ENCODE peak calls at places on chromosomes 5 and 9, in ten cellular contexts. S is lower lobe of right lung, Q is heart left ventricle, C is heart right ventricle, J is gastrocnemius medialis, N is ovary, Y is lower leg skin, G is BE2C, B is MM.1S, R is uterus. U is an unnamed sample.

GRCh38 chr5:42886612-42887011 is 74.9 kb upstream of the SELENOP start:
- DNase-seq in J (no peak), B (peak), C (no peak), S (no peak), Q (no peak), G (no peak), N (no peak), Y (no peak), R (no peak), U (no peak)

GRCh38 chr5:37723147-37723961 is 116.5 kb downstream of the GDNF start:
- DNase-seq in S (no peak), B (no peak), G (peak), Q (no peak), J (peak), C (no peak), Y (no peak), R (no peak), N (no peak), U (peak)

GRCh38 chr9:69180670-69181069 is 6.6 kb downstream of the TJP2 start:
- DNase-seq in J (no peak), R (peak), Y (peak), B (no peak), G (peak), C (peak), S (no peak), N (no peak), Q (peak), U (peak)

GRCh38 chr5:16759147-16759800 is 142.5 kb upstream of the RETREG1 start:
- DNase-seq in J (no peak), Q (no peak), C (no peak), R (no peak), G (no peak), Y (no peak), N (no peak), B (no peak), S (no peak), U (peak)

GRCh38 chr9:131096490-131097258 is at the start of gene AIF1L:
- DNase-seq in Y (no peak), S (no peak), Q (no peak), B (no peak), G (peak), J (no peak), N (no peak), R (no peak), C (no peak), U (no peak)

GRCh38 chr5:61379677-61380076 is 47.6 kb downstream of the ZSWIM6 start:
- DNase-seq in Q (no peak), Y (no peak), B (no peak), J (no peak), G (no peak), C (no peak), R (no peak), N (no peak), S (no peak), U (no peak)

GRCh38 chr9:83062011-83062652 is 810 bp downstream of the RASEF start:
- DNase-seq in C (no peak), J (no peak), N (no peak), G (peak), Q (peak), Y (no peak), R (no peak), S (peak), B (no peak), U (no peak)

GRCh38 chr5:136235316-136235715 is 42.4 kb upstream of the SMIM32 start:
- DNase-seq in J (no peak), Q (no peak), R (no peak), N (no peak), B (no peak), Y (no peak), C (no peak), S (no peak), G (no peak), U (no peak)

GRCh38 chr9:16321461-16322119 is 548.9 kb downstream of the BNC2 start:
- DNase-seq in Y (no peak), J (no peak), G (no peak), C (no peak), Q (no peak), B (no peak), N (no peak), S (no peak), R (no peak), U (no peak)

GRCh38 chr9:89795555-89796195 is 190.9 kb downstream of the GADD45G start:
- DNase-seq in S (peak), C (no peak), R (no peak), N (no peak), J (no peak), Y (no peak), Q (no peak), G (no peak), B (no peak), U (peak)

GRCh38 chr5:157718529-157718928 is 12.7 kb upstream of the THG1L start:
- DNase-seq in C (peak), J (no peak), S (no peak), Y (no peak), R (no peak), G (peak), N (no peak), B (peak), Q (no peak), U (peak)

GRCh38 chr9:36815023-36815422 is 219.0 kb downstream of the PAX5 start:
- DNase-seq in S (no peak), Y (no peak), Q (no peak), R (no peak), J (no peak), B (no peak), N (no peak), G (no peak), C (no peak), U (no peak)

GRCh38 chr9:112527959-112528358 is 41.3 kb downstream of the KIAA1958 start:
- DNase-seq in Q (no peak), N (no peak), S (no peak), G (no peak), B (no peak), C (no peak), J (no peak), R (no peak), Y (no peak), U (no peak)

GRCh38 chr5:63963080-63963735 is 963 bp upstream of the HTR1A start:
- DNase-seq in Y (no peak), S (no peak), C (peak), B (peak), R (no peak), G (peak), Q (no peak), N (peak), J (no peak), U (peak)

GRCh38 chr5:181042036-181042435 is 2.0 kb downstream of the BTNL9 start:
- DNase-seq in Y (no peak), S (no peak), J (no peak), R (no peak), G (no peak), N (no peak), Q (no peak), C (no peak), B (no peak), U (no peak)

GRCh38 chr9:135073081-135073740 is 14.3 kb upstream of the OLFM1 start:
- DNase-seq in N (no peak), B (no peak), Q (no peak), Y (no peak), J (no peak), G (no peak), S (no peak), C (no peak), R (no peak), U (no peak)

GRCh38 chr5:177304392-177305119 is 957 bp downstream of the PRELID1 start:
- DNase-seq in S (no peak), N (no peak), Q (no peak), Y (no peak), G (no peak), B (peak), J (no peak), C (no peak), R (no peak), U (peak)

GRCh38 chr9:137025120-137025966 is 2.7 kb downstream of the ABCA2 start:
- DNase-seq in G (peak), C (no peak), B (peak), Q (no peak), R (no peak), S (no peak), Y (no peak), J (no peak), N (no peak), U (peak)

GRCh38 chr9:77712533-77713130 is 64.5 kb upstream of the GNA14 start:
- DNase-seq in N (peak), S (no peak), Y (no peak), Q (no peak), R (no peak), B (no peak), C (no peak), J (no peak), G (peak), U (no peak)

GRCh38 chr5:139108056-139108811 is 89.9 kb downstream of the SIL1 start:
- DNase-seq in Q (peak), S (no peak), C (no peak), G (no peak), B (no peak), N (no peak), R (peak), J (no peak), Y (no peak), U (no peak)

GRCh38 chr5:76365558-76365957 is 37.5 kb upstream of the IQGAP2 start:
- DNase-seq in Q (no peak), B (no peak), C (no peak), R (no peak), G (no peak), J (no peak), S (no peak), Y (no peak), N (no peak), U (no peak)

GRCh38 chr5:20266068-20266467 is 278.1 kb upstream of the CDH18 start:
- DNase-seq in S (no peak), Q (no peak), N (no peak), G (no peak), Y (no peak), R (no peak), J (no peak), C (no peak), B (no peak), U (no peak)

GRCh38 chr5:169944115-169944514 is 36.2 kb downstream of the INSYN2B start:
- DNase-seq in R (no peak), C (no peak), N (no peak), S (no peak), B (no peak), J (no peak), G (no peak), Y (no peak), Q (no peak), U (no peak)

GRCh38 chr9:77291714-77292113 is 114.4 kb downstream of the VPS13A start:
- DNase-seq in J (no peak), B (no peak), Y (no peak), C (no peak), Q (no peak), N (no peak), G (peak), S (no peak), R (no peak), U (no peak)

GRCh38 chr5:41508696-41509398 is 1.6 kb downstream of the PLCXD3 start:
- DNase-seq in N (peak), C (no peak), Q (no peak), Y (no peak), B (no peak), S (no peak), G (peak), R (no peak), J (no peak), U (no peak)

GRCh38 chr9:128523199-128523925 is 18.8 kb downstream of the GLE1 start:
- DNase-seq in G (peak), C (no peak), N (peak), S (no peak), J (no peak), Y (no peak), B (no peak), Q (no peak), R (peak), U (no peak)

GRCh38 chr5:172939561-172939960 is 19.7 kb upstream of the RPL26L1 start:
- DNase-seq in G (no peak), Q (no peak), B (no peak), C (no peak), Y (no peak), N (no peak), J (no peak), R (no peak), S (no peak), U (no peak)

GRCh38 chr9:130882696-130883225 is 13.9 kb downstream of the QRFP start:
- DNase-seq in C (no peak), N (no peak), G (no peak), Y (no peak), J (no peak), Q (no peak), B (no peak), R (no peak), S (no peak), U (no peak)

GRCh38 chr5:98307811-98308210 is 465.7 kb upstream of the RGMB start:
- DNase-seq in R (no peak), Q (no peak), S (no peak), B (no peak), G (no peak), N (no peak), C (no peak), Y (no peak), J (no peak), U (no peak)

GRCh38 chr5:56233230-56233629 is at the start of gene ANKRD55:
- DNase-seq in C (no peak), N (no peak), G (peak), Q (no peak), J (no peak), S (no peak), Y (no peak), B (no peak), R (no peak), U (no peak)

GRCh38 chr9:19281801-19282200 is 51.3 kb downstream of the DENND4C start:
- DNase-seq in S (no peak), Q (no peak), C (no peak), J (no peak), B (no peak), R (no peak), Y (no peak), N (no peak), G (no peak), U (no peak)

GRCh38 chr5:176700239-176700847 is 53.1 kb downstream of the TSPAN17 start:
- DNase-seq in S (no peak), C (no peak), N (no peak), R (no peak), G (peak), B (no peak), J (no peak), Q (no peak), Y (no peak), U (no peak)

GRCh38 chr9:89871871-89872331 is 267.1 kb downstream of the GADD45G start:
- DNase-seq in N (no peak), Q (peak), B (no peak), G (no peak), R (peak), J (no peak), C (peak), S (peak), Y (no peak), U (no peak)

DNA sequence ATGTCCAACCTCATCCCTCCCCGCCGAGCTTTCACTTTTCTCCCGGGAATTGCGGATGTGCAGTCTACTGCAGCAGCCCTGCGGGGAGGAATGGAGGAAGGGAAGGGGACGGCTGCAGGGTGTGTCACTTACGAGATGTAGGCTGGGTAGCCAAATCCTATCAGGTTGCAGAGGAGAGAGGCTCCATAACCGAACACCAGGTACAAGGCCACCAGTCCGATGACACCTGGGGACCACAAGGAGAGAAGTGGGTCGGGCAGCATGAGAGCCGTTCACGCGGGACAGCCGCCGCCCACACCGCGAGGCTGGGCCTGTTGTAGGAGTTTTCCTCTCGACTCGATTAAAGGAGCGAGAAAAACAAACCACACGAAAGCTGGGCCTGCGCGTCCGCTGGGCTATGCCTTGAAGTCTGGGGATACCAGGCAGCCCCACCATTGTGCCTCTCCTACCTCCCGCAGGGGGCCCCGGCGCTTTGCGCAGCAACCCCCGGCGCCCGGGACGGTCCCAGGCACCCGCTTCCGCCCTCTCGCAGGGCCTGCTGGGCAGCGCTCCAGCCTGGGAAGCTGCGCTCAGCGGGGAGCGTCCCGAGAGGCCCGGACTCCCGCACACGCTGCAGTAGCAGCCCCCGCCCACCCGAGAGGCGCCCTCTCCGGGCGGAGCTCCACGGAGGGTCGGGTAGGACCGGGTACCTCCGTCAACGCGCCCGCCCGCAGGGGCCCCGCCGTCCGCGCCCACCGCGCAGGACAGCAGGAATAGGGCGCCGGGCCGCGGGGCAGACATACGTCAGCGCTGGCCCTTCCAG is 795 bp downstream of the REEP5 start:
- DNase-seq in J (peak), R (peak), G (peak), S (peak), Q (peak), Y (peak), B (peak), C (peak), N (peak), U (peak)
- TF ChIP-seq CTCF in J (no peak), R (no peak), G (no peak), S (peak), Q (no peak), Y (no peak), B (no peak), C (no peak), N (no peak), U (peak)

GRCh38 chr5:150153957-150154617 is 1.6 kb downstream of the PDGFRB start:
- DNase-seq in C (no peak), S (no peak), Y (no peak), B (no peak), N (peak), Q (no peak), G (peak), J (no peak), R (peak), U (peak)

GRCh38 chr5:150155258-150156032 is at the start of gene PDGFRB:
- DNase-seq in S (peak), Y (peak), N (peak), Q (peak), B (peak), C (peak), G (peak), R (peak), J (peak), U (peak)

GRCh38 chr5:150152636-150153462 is 2.8 kb downstream of the PDGFRB start:
- DNase-seq in N (peak), J (no peak), S (no peak), Q (no peak), C (no peak), G (peak), Y (no peak), B (no peak), R (no peak), U (no peak)

GRCh38 chr5:150154618-150155134 is 969 bp downstream of the PDGFRB start:
- DNase-seq in G (no peak), N (peak), Y (no peak), C (no peak), S (no peak), R (no peak), B (no peak), Q (no peak), J (no peak), U (no peak)

DNA sequence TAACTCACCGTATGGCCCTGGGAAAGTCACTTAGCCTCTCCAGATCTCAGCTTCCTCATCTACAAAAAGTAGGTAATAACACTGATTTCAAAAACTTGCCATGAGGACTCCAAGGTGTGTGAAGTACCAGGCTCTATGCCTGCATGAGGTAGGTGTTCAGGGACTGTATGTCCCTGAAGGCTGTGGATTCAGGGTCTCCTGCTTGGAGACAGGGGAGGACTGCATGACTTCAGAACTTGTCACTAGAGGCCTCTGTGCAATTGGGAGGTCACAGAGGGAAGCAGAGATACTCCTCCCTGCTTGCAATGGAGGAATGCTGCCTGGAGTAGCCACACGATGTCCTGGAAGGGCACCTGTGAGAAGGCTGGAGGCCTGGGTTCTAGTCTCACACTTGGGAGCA is 2.2 kb downstream of the PDGFRB start:
- DNase-seq in Q (no peak), J (no peak), B (no peak), G (no peak), R (no peak), S (no peak), Y (no peak), N (no peak), C (no peak), U (no peak)
- H3K4me3 ChIP-seq in Q (peak), J (peak), B (no peak), G (peak), R (peak), S (peak), Y (no peak), N (peak), C (peak), U (no peak)

GRCh38 chr5:131230406-131230805 is 33.4 kb upstream of the CDC42SE2 start:
- DNase-seq in C (no peak), S (no peak), Y (no peak), B (peak), G (no peak), N (no peak), J (no peak), Q (no peak), R (no peak), U (peak)
- TF ChIP-seq CTCF in C (no peak), S (no peak), Y (no peak), B (no peak), G (no peak), N (no peak), J (no peak), Q (no peak), R (no peak), U (no peak)

GRCh38 chr9:75169623-75170022 is 81.3 kb downstream of the OSTF1 start:
- DNase-seq in R (no peak), Q (no peak), N (no peak), S (no peak), B (no peak), G (no peak), J (no peak), C (no peak), Y (no peak), U (no peak)
- H3K4me3 ChIP-seq in R (no peak), Q (no peak), N (no peak), S (no peak), B (no peak), G (no peak), J (no peak), C (no peak), Y (no peak), U (no peak)

U was measured in GM12865.